ENCODE peak calls at places on chromosome 2, in eight cellular contexts. L is breast epithelium, Z is H1, Q is GM23338, I is suprapubic skin, S is GM12878, U is GM12891, A is SK-N-SH. E is an unnamed sample.

GRCh38 chr2:157984866-157985265 is 108.7 kb upstream of the ACVR1 start:
- DNase-seq in A (no peak), Z (no peak), S (no peak), U (no peak), Q (no peak), L (no peak), I (no peak), E (no peak)

GRCh38 chr2:110813896-110814295 is 81.5 kb downstream of the ACOXL start:
- DNase-seq in L (no peak), A (no peak), I (no peak), S (no peak), U (no peak), Q (no peak), Z (no peak), E (no peak)

GRCh38 chr2:16553222-16553621 is 112.4 kb downstream of the CYRIA start:
- DNase-seq in A (peak), I (no peak), L (no peak), U (no peak), Q (peak), Z (no peak), S (no peak), E (no peak)

GRCh38 chr2:232436381-232437129 is 19.4 kb upstream of the ALPI start:
- DNase-seq in S (no peak), Z (no peak), A (peak), U (no peak), I (no peak), Q (no peak), L (peak), E (peak)

GRCh38 chr2:190551928-190552327 is 17.4 kb upstream of the NEMP2 start:
- DNase-seq in Q (no peak), A (no peak), Z (no peak), U (no peak), L (no peak), S (no peak), I (no peak), E (peak)

GRCh38 chr2:52686935-52687334 is 1080.7 kb upstream of the CHAC2 start:
- DNase-seq in L (no peak), Q (no peak), I (no peak), S (no peak), A (no peak), U (no peak), Z (no peak), E (no peak)

GRCh38 chr2:189153608-189154007 is 26.0 kb downstream of the COL5A2 start:
- DNase-seq in U (no peak), A (no peak), Z (no peak), S (no peak), L (no peak), I (no peak), Q (no peak), E (no peak)

GRCh38 chr2:64359892-64360657 is 93.9 kb upstream of the LGALSL start:
- DNase-seq in Q (peak), A (no peak), I (peak), Z (no peak), S (no peak), L (peak), U (peak), E (peak)

GRCh38 chr2:12856934-12857660 is 140.4 kb downstream of the TRIB2 start:
- DNase-seq in U (no peak), Z (no peak), I (no peak), L (no peak), A (no peak), S (no peak), Q (no peak), E (no peak)

GRCh38 chr2:101119431-101119830 is 31.8 kb downstream of the TBC1D8 start:
- DNase-seq in L (no peak), U (no peak), S (no peak), I (no peak), A (no peak), Q (no peak), Z (no peak), E (no peak)

GRCh38 chr2:73101626-73102256 is 11.0 kb downstream of the RAB11FIP5 start:
- DNase-seq in U (no peak), A (no peak), I (peak), Q (peak), S (no peak), L (no peak), Z (no peak), E (no peak)

GRCh38 chr2:13858626-13859025 is 773.9 kb upstream of the LRATD1 start:
- DNase-seq in Z (no peak), L (no peak), Q (no peak), A (no peak), S (peak), I (no peak), U (no peak), E (no peak)

GRCh38 chr2:188695953-188696352 is 278.2 kb upstream of the COL3A1 start:
- DNase-seq in L (no peak), S (no peak), A (no peak), Z (no peak), U (no peak), I (no peak), Q (no peak), E (no peak)

GRCh38 chr2:144099746-144100438 is 420.0 kb downstream of the ZEB2 start:
- DNase-seq in L (no peak), S (no peak), U (no peak), Z (no peak), I (no peak), A (no peak), Q (peak), E (no peak)

GRCh38 chr2:60313470-60314172 is 239.8 kb downstream of the BCL11A start:
- DNase-seq in I (no peak), A (no peak), L (no peak), Z (no peak), U (no peak), S (no peak), Q (no peak), E (no peak)

GRCh38 chr2:8597526-8598225 is 84.2 kb upstream of the ID2 start:
- DNase-seq in Z (no peak), L (no peak), U (no peak), Q (no peak), S (no peak), I (peak), A (no peak), E (no peak)

GRCh38 chr2:2682700-2683342 is 351.7 kb upstream of the MYT1L start:
- DNase-seq in U (no peak), Z (no peak), S (no peak), Q (no peak), L (no peak), I (no peak), A (no peak), E (no peak)

GRCh38 chr2:237904806-237905599 is 45.6 kb downstream of the RAMP1 start:
- DNase-seq in Q (no peak), A (no peak), S (peak), Z (no peak), L (peak), U (no peak), I (peak), E (peak)

GRCh38 chr2:37085731-37086147 is 1.4 kb downstream of the GPATCH11 start:
- DNase-seq in S (no peak), U (no peak), L (no peak), I (no peak), A (no peak), Z (no peak), Q (no peak), E (no peak)

GRCh38 chr2:65300134-65300771 is 72.6 kb downstream of the ACTR2 start:
- DNase-seq in I (peak), Q (no peak), A (no peak), U (no peak), S (no peak), L (peak), Z (no peak), E (peak)

GRCh38 chr2:101832114-101832513 is 134.6 kb downstream of the MAP4K4 start:
- DNase-seq in L (no peak), S (no peak), Z (no peak), U (no peak), Q (no peak), I (no peak), A (peak), E (no peak)

GRCh38 chr2:200590090-200590489 is 4.3 kb downstream of the AOX1 start:
- DNase-seq in Q (no peak), I (peak), Z (no peak), L (no peak), S (no peak), U (no peak), A (no peak), E (no peak)

GRCh38 chr2:236309669-236310029 is 45.4 kb upstream of the ASB18 start:
- DNase-seq in L (no peak), S (no peak), Q (peak), U (peak), I (no peak), A (peak), Z (peak), E (no peak)

GRCh38 chr2:138447889-138448570 is 53.5 kb upstream of the SPOPL start:
- DNase-seq in U (no peak), Q (peak), L (no peak), I (no peak), S (no peak), A (no peak), Z (no peak), E (no peak)

GRCh38 chr2:101946372-101946771 is 45.4 kb upstream of the IL1R2 start:
- DNase-seq in S (no peak), A (no peak), Z (no peak), I (no peak), Q (no peak), U (no peak), L (no peak), E (no peak)

GRCh38 chr2:36296798-36297197 is 58.8 kb upstream of the CRIM1 start:
- DNase-seq in Z (no peak), S (no peak), U (no peak), Q (no peak), I (no peak), L (no peak), A (no peak), E (no peak)

GRCh38 chr2:4381049-4381448 is 677.7 kb downstream of the DCDC2C start:
- DNase-seq in S (no peak), Q (peak), Z (peak), U (no peak), A (no peak), I (no peak), L (no peak), E (no peak)

GRCh38 chr2:203683932-203684556 is 22.4 kb upstream of the CD28 start:
- DNase-seq in S (peak), Z (no peak), Q (no peak), U (peak), I (no peak), A (no peak), L (no peak), E (peak)

GRCh38 chr2:231926761-231927565 is 767 bp upstream of the NPPC start:
- DNase-seq in I (peak), Z (no peak), U (no peak), A (peak), L (peak), Q (peak), S (no peak), E (peak)

GRCh38 chr2:71604709-71605085 is 151.3 kb downstream of the DYSF start:
- DNase-seq in L (peak), Z (no peak), I (peak), U (no peak), A (no peak), Q (no peak), S (no peak), E (no peak)

GRCh38 chr2:156486175-156486574 is 50.0 kb downstream of the GPD2 start:
- DNase-seq in L (no peak), S (no peak), I (no peak), A (no peak), U (no peak), Z (no peak), Q (no peak), E (no peak)

GRCh38 chr2:46780411-46780800 is 135.2 kb downstream of the MCFD2 start:
- DNase-seq in A (no peak), Z (no peak), U (no peak), L (peak), Q (no peak), I (no peak), S (no peak), E (no peak)
- TF ChIP-seq POLR2AphosphoS5 in A (no peak), Z (no peak), U (no peak), L (peak), Q (no peak), I (no peak), S (no peak), E (no peak)

GRCh38 chr2:181454990-181455520 is 2.1 kb upstream of the ITGA4 start:
- DNase-seq in Q (no peak), I (no peak), L (no peak), S (no peak), A (no peak), Z (no peak), U (no peak), E (no peak)

GRCh38 chr2:181457741-181458425 is 697 bp downstream of the ITGA4 start:
- DNase-seq in L (no peak), A (peak), U (no peak), Z (no peak), S (no peak), Q (peak), I (peak), E (peak)

GRCh38 chr2:181458881-181459280 is 1.7 kb downstream of the ITGA4 start:
- DNase-seq in I (no peak), L (no peak), S (no peak), Q (no peak), Z (no peak), A (no peak), U (no peak), E (no peak)

GRCh38 chr2:181457121-181457740 is at the start of gene ITGA4:
- DNase-seq in S (peak), Z (peak), A (peak), Q (peak), I (peak), L (peak), U (peak), E (peak)

GRCh38 chr2:181456660-181457120 is 496 bp upstream of the ITGA4 start:
- DNase-seq in L (no peak), Z (no peak), U (no peak), A (peak), I (no peak), Q (peak), S (peak), E (no peak)
- TF ChIP-seq POLR2AphosphoS5 in L (no peak), Z (no peak), U (peak), A (no peak), I (no peak), Q (no peak), S (no peak), E (no peak)

DNA sequence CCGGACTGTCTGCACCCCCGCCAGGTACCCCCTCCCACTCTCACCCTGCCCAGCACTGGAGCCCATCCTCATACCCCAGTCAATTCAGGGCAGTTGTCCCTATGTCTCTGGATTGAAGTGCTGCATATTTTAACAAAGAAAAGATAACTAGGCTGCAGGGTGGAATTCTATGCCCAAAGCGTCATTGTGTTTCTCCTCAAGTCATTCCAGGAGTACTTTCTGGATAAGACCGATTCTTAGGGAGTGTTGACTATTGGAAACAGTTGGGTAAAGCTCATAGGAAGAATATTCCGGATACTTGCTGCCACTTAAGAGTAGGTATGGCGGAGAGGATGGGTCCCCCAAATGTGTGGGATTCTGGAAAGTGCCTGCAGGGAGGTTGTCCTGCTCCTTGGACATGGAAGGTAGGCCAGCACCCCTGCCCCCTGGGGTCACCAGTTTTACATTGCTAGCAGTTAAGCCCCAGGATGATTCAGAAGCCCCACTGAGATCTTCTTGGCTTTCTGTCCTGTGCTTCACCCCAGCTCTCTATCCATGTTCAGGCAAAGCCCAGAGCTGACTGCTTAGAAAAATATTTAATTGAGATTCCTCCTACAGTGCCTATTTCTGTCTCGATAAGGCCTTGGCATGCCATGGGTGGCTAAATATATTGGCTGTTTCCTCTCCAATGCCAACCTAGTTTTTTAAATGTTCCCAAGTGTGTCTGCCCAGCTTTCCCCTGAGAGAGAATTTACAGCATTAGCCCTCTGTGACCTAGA is 48.2 kb downstream of the RPL37A start:
- DNase-seq in U (no peak), I (no peak), Q (no peak), Z (no peak), L (no peak), S (no peak), A (no peak), E (no peak)
- TF ChIP-seq POLR2AphosphoS5 in U (no peak), I (no peak), Q (no peak), Z (no peak), L (no peak), S (no peak), A (no peak), E (no peak)

DNA sequence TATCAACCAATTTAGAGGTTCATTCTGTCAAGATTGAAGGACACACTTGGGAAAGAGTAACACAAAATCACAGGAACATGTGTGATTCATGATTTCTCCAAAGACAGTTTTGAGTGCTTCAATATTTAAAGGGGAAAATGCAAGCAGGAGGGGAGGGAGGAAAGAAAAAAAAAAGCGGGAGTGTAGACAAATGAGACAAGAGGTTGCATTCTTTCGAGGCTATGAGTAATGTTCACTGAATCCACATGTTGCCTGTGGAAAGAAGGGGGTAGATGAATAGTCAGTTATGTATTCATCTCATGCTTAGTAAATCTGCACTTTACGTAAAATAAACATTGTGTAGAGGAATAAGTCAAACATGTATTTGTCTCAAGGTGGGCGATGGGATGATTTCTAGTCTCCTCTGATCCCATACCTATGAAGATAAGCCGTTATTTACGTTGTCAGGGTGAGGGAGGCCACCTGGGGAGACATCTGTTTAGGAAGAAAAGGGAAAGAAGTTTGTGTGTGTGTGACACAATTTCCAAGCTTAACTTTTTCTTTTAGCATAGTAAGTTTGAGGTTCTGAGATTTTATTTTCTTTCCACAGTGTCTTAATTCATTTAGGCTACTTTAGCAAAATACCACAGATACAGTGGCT is 211.0 kb upstream of the ZC3H15 start:
- DNase-seq in U (no peak), S (no peak), L (no peak), A (no peak), Q (peak), Z (no peak), I (no peak), E (no peak)
- TF ChIP-seq POLR2AphosphoS5 in U (no peak), S (no peak), L (no peak), A (no peak), Q (no peak), Z (no peak), I (no peak), E (no peak)

DNA sequence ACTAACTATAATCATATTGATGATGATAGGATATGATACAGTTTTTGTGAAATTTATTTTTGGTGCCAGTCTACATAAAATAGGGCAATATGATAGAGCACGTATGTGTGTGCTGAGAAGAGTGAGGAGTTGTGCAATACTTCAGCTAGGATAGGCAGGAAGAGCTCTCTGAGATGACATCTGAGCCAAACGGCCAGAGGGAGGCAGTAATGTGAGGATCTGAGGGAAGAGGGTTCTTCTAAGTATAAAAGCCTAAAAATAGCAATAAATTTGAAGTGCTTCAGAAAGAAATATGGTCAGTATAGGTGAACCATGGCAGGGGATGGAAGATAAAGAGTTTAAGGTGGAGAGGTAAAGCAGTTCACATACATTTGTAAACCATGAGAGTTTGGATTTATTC is 102.5 kb downstream of the OLA1 start:
- DNase-seq in L (no peak), S (no peak), U (no peak), I (no peak), Q (peak), Z (no peak), A (no peak), E (no peak)
- TF ChIP-seq POLR2AphosphoS5 in L (no peak), S (no peak), U (no peak), I (no peak), Q (no peak), Z (no peak), A (no peak), E (no peak)

GRCh38 chr2:78127428-78127827 is 605.3 kb upstream of the LRRTM4 start:
- DNase-seq in Z (no peak), A (no peak), S (no peak), I (no peak), U (no peak), L (no peak), Q (no peak), E (no peak)

GRCh38 chr2:78132391-78133370 is 610.5 kb upstream of the LRRTM4 start:
- DNase-seq in S (no peak), Q (no peak), A (no peak), Z (no peak), I (no peak), L (no peak), U (no peak), E (no peak)
- TF ChIP-seq POLR2AphosphoS5 in S (no peak), Q (no peak), A (no peak), Z (no peak), I (no peak), L (no peak), U (no peak), E (no peak)

GRCh38 chr2:27754831-27755230 is 16.7 kb upstream of the MRPL33 start:
- DNase-seq in U (no peak), Q (no peak), A (no peak), Z (no peak), I (no peak), S (no peak), L (no peak), E (no peak)

GRCh38 chr2:27753744-27754588 is 17.6 kb upstream of the MRPL33 start:
- DNase-seq in U (peak), S (no peak), I (peak), A (peak), Z (peak), L (peak), Q (peak), E (no peak)

GRCh38 chr2:27756091-27756490 is 15.4 kb upstream of the MRPL33 start:
- DNase-seq in A (no peak), I (no peak), U (no peak), Q (no peak), S (no peak), Z (no peak), L (no peak), E (no peak)

GRCh38 chr2:27752551-27753237 is 18.8 kb upstream of the MRPL33 start:
- DNase-seq in S (no peak), L (no peak), I (no peak), A (no peak), Z (no peak), Q (peak), U (no peak), E (no peak)

GRCh38 chr2:27756544-27757498 is 14.7 kb upstream of the MRPL33 start:
- DNase-seq in Q (no peak), I (no peak), S (no peak), Z (no peak), U (no peak), A (no peak), L (no peak), E (peak)
- TF ChIP-seq POLR2AphosphoS5 in Q (no peak), I (no peak), S (no peak), Z (no peak), U (no peak), A (no peak), L (no peak), E (no peak)